ENCODE peak calls at places on chromosomes 3 and 15, in ten cellular contexts. J is activated T-helper 1 cell treated with anti-CD3 and anti-CD28 coated beads, Interleukin-12 subunit alpha, Interleukin-12 subunit beta, Interleukin-2, Interleukin-4 antibody, amounts not matched to agents 30 ng/mL and 10 ng/mL and 1 ng/mL, durations not matched to agents 14 hours and 24 hours and 36 hours; A is NCI-H774; Y is stimulated activated naive B cell treated with anti-CD40 and anti-IgM and Interleukin-4, amounts not matched to agents 10 μg/mL and 1 μg/mL and 100 μg/mL, for 72 hours; I is C1 segment of cervical spinal cord; W is brain microvascular endothelial cell; M is effector CD4-positive, alpha-beta T cell; N is T-helper 9 cell; P is T-helper 22 cell; X is NCI-H1436. R is an unnamed sample.

GRCh38 chr3:167958141-167958540 is 137.6 kb downstream of the GOLIM4 start:
- DNase-seq in I (no peak), M (no peak), X (no peak), P (no peak), A (no peak), W (no peak), N (no peak), J (no peak), Y (no peak), R (no peak)

GRCh38 chr3:73683706-73684105 is 59.0 kb upstream of the PDZRN3 start:
- DNase-seq in M (no peak), Y (no peak), W (no peak), X (no peak), P (no peak), A (no peak), J (no peak), I (no peak), N (no peak), R (no peak)

GRCh38 chr15:92883643-92884458 is 16.3 kb upstream of the CHD2 start:
- DNase-seq in J (no peak), N (no peak), I (no peak), P (peak), Y (no peak), A (no peak), W (no peak), X (peak), M (peak), R (no peak)

GRCh38 chr3:11548721-11549131 is 95.0 kb downstream of the VGLL4 start:
- DNase-seq in Y (no peak), A (no peak), M (no peak), I (no peak), N (no peak), J (no peak), P (no peak), X (no peak), W (peak), R (no peak)

GRCh38 chr3:11995061-11995460 is 9.1 kb upstream of the SYN2 start:
- DNase-seq in W (no peak), A (peak), I (no peak), Y (no peak), N (no peak), P (no peak), M (no peak), X (peak), J (no peak), R (no peak)

GRCh38 chr3:122635789-122636188 is 44.9 kb upstream of the PARP14 start:
- DNase-seq in J (no peak), W (peak), X (no peak), N (no peak), I (no peak), P (no peak), Y (no peak), A (no peak), M (no peak), R (no peak)

GRCh38 chr3:61701019-61701418 is 139.6 kb downstream of the PTPRG start:
- DNase-seq in N (no peak), M (no peak), J (no peak), Y (no peak), X (no peak), I (no peak), A (no peak), P (no peak), W (no peak), R (no peak)

GRCh38 chr15:71055461-71055860 is 59.8 kb upstream of the THSD4 start:
- DNase-seq in M (no peak), W (no peak), Y (no peak), X (no peak), P (no peak), J (no peak), A (no peak), N (no peak), I (no peak), R (no peak)

GRCh38 chr15:28184166-28184565 is 85.1 kb upstream of the OCA2 start:
- DNase-seq in X (no peak), M (no peak), N (no peak), I (no peak), Y (no peak), P (no peak), A (no peak), W (no peak), J (no peak), R (no peak)

GRCh38 chr3:169228522-169228921 is 435.0 kb downstream of the MECOM start:
- DNase-seq in X (no peak), A (no peak), W (no peak), Y (no peak), J (no peak), P (no peak), N (no peak), M (no peak), I (no peak), R (no peak)

GRCh38 chr3:102006812-102007485 is 157.6 kb downstream of the NFKBIZ start:
- DNase-seq in W (peak), P (no peak), X (peak), I (no peak), N (no peak), Y (no peak), A (no peak), J (no peak), M (no peak), R (no peak)

GRCh38 chr3:39637807-39638206 is 170.3 kb downstream of the MOBP start:
- DNase-seq in P (no peak), Y (no peak), N (no peak), W (peak), J (no peak), X (no peak), M (no peak), I (no peak), A (no peak), R (no peak)

GRCh38 chr3:72123908-72124441 is 339.0 kb upstream of the PROK2 start:
- DNase-seq in J (no peak), P (no peak), X (no peak), Y (no peak), W (peak), I (no peak), N (no peak), A (peak), M (no peak), R (no peak)

GRCh38 chr3:46566040-46566631 is at the start of gene LRRC2:
- DNase-seq in Y (no peak), A (no peak), M (no peak), I (no peak), P (peak), X (no peak), J (peak), W (peak), N (no peak), R (no peak)

GRCh38 chr3:112802338-112802737 is 44.3 kb downstream of the CD200R1L start:
- DNase-seq in N (no peak), J (no peak), M (no peak), Y (no peak), X (no peak), P (no peak), A (no peak), W (no peak), I (no peak), R (no peak)

GRCh38 chr3:100073555-100074307 is 40.6 kb downstream of the FILIP1L start:
- DNase-seq in P (no peak), M (no peak), N (no peak), X (no peak), W (peak), J (peak), I (no peak), A (no peak), Y (peak), R (no peak)

GRCh38 chr3:186152889-186153292 is 44.0 kb upstream of the ETV5 start:
- DNase-seq in A (no peak), M (no peak), J (no peak), N (no peak), X (no peak), I (no peak), W (no peak), Y (peak), P (no peak), R (no peak)

GRCh38 chr3:174355505-174355904 is 503.6 kb upstream of the NAALADL2 start:
- DNase-seq in M (no peak), W (peak), X (peak), J (no peak), P (no peak), I (no peak), A (no peak), Y (no peak), N (no peak), R (peak)

GRCh38 chr15:72086010-72086697 is 31.8 kb downstream of the MYO9A start:
- DNase-seq in A (no peak), Y (no peak), P (no peak), W (no peak), M (no peak), I (no peak), X (no peak), J (no peak), N (no peak), R (no peak)

GRCh38 chr3:196055683-196056270 is 26.1 kb downstream of the TFRC start:
- DNase-seq in N (no peak), I (no peak), M (no peak), A (no peak), J (no peak), Y (no peak), W (no peak), P (no peak), X (no peak), R (no peak)

GRCh38 chr3:121748638-121749275 is 784 bp downstream of the GOLGB1 start:
- DNase-seq in Y (no peak), N (no peak), M (no peak), P (peak), X (no peak), A (peak), W (peak), I (no peak), J (no peak), R (no peak)

GRCh38 chr3:24067483-24067882 is 122.4 kb downstream of the NR1D2 start:
- DNase-seq in J (no peak), X (no peak), W (no peak), Y (no peak), P (no peak), I (no peak), N (no peak), A (no peak), M (no peak), R (no peak)

GRCh38 chr3:169510378-169510777 is 153.1 kb downstream of the MECOM start:
- DNase-seq in P (no peak), I (no peak), J (no peak), N (no peak), W (no peak), M (no peak), X (no peak), A (no peak), Y (no peak), R (no peak)

GRCh38 chr3:127339943-127340861 is 52.4 kb upstream of the PRR20G start:
- DNase-seq in X (no peak), W (no peak), M (no peak), Y (no peak), A (no peak), J (no peak), I (no peak), P (no peak), N (no peak), R (no peak)

GRCh38 chr3:14460342-14461005 is 58.1 kb downstream of the SLC6A6 start:
- DNase-seq in X (no peak), I (no peak), J (no peak), A (no peak), P (no peak), Y (no peak), M (no peak), N (no peak), W (peak), R (no peak)

GRCh38 chr3:146326875-146327543 is 76.1 kb upstream of the PLSCR4 start:
- DNase-seq in M (no peak), I (no peak), X (peak), P (no peak), J (no peak), W (peak), N (no peak), A (peak), Y (no peak), R (no peak)

GRCh38 chr3:48472923-48473616 is 26.5 kb downstream of the ATRIP start:
- DNase-seq in N (peak), M (peak), P (peak), J (peak), W (peak), I (no peak), A (peak), Y (peak), X (peak), R (peak)

GRCh38 chr15:30670056-30670455 is 44.1 kb downstream of the ARHGAP11B start:
- DNase-seq in X (no peak), I (no peak), N (no peak), M (no peak), Y (no peak), P (no peak), A (no peak), J (no peak), W (peak), R (no peak)

GRCh38 chr3:32413845-32414526 is 22.3 kb downstream of the CMTM7 start:
- DNase-seq in J (no peak), I (no peak), P (no peak), N (no peak), Y (no peak), X (no peak), M (no peak), W (no peak), A (no peak), R (no peak)

GRCh38 chr15:48946088-48946839 is 17.5 kb downstream of the SHC4 start:
- DNase-seq in X (no peak), A (no peak), Y (no peak), J (no peak), N (no peak), I (no peak), P (no peak), M (no peak), W (peak), R (no peak)

GRCh38 chr15:78889000-78889399 is 16.3 kb downstream of the MORF4L1 start:
- DNase-seq in N (no peak), Y (no peak), P (no peak), W (no peak), J (no peak), X (no peak), A (no peak), M (no peak), I (no peak), R (no peak)

GRCh38 chr3:191240432-191240831 is 41.4 kb downstream of the OSTN start:
- DNase-seq in X (no peak), N (no peak), M (no peak), P (no peak), A (no peak), I (no peak), Y (no peak), W (no peak), J (no peak), R (no peak)